ENCODE peak calls at places on chromosome 6, in ten cellular contexts. W, D, I, N, Z, S, Q, F, O and J are unnamed samples. For H3K4me1, the result is how much of the 10 kb centered on the place peaks cover.

GRCh38 chr6:29965873-29966601 is 23.7 kb downstream of the HLA-A start:
- DNase-seq in W (peak), D (peak), I (peak), N (peak), Z (peak), S (peak), Q (peak), F (peak), O (peak), J (peak)

GRCh38 chr6:36851149-36851614 is 11.9 kb upstream of the CPNE5 start:
- DNase-seq in W (peak), D (peak), I (peak), N (peak), Z (peak), S (peak), Q (peak), F (peak), O (no peak), J (peak)

GRCh38 chr6:131807644-131808459 is at the start of gene ENPP1:
- DNase-seq in W (peak), D (peak), I (peak), N (peak), Z (peak), S (peak), Q (peak), F (peak), O (peak), J (no peak)

GRCh38 chr6:18262812-18263560 is 1.3 kb downstream of the DEK start:
- DNase-seq in W (peak), D (no peak), I (peak), N (no peak), Z (no peak), S (peak), Q (no peak), F (no peak), O (no peak), J (peak)

GRCh38 chr6:75479712-75480111 is 13.9 kb downstream of the FILIP1 start:
- DNase-seq in W (no peak), D (no peak), I (no peak), N (no peak), Z (no peak), S (no peak), Q (no peak), F (no peak), O (no peak), J (no peak)

GRCh38 chr6:128259036-128259734 is 261.2 kb downstream of the PTPRK start:
- DNase-seq in W (no peak), D (no peak), I (no peak), N (no peak), Z (no peak), S (no peak), Q (no peak), F (no peak), O (no peak), J (no peak)

GRCh38 chr6:33082702-33083101 is 6.9 kb downstream of the HLA-DPB1 start:
- DNase-seq in W (peak), D (peak), I (peak), N (peak), Z (peak), S (peak), Q (no peak), F (no peak), O (no peak), J (no peak)

GRCh38 chr6:161434331-161434730 is 160.5 kb upstream of the AGPAT4 start:
- DNase-seq in W (no peak), D (no peak), I (peak), N (no peak), Z (no peak), S (no peak), Q (no peak), F (no peak), O (peak), J (no peak)

GRCh38 chr6:6970851-6971250 is 136.9 kb upstream of the RREB1 start:
- DNase-seq in W (no peak), D (no peak), I (no peak), N (no peak), Z (no peak), S (no peak), Q (no peak), F (no peak), O (no peak), J (no peak)

GRCh38 chr6:108716801-108717791 is 131.1 kb upstream of the ARMC2 start:
- DNase-seq in W (no peak), D (no peak), I (no peak), N (peak), Z (no peak), S (no peak), Q (no peak), F (no peak), O (no peak), J (no peak)

GRCh38 chr6:19892250-19892649 is 55.1 kb downstream of the ID4 start:
- DNase-seq in W (no peak), D (peak), I (no peak), N (no peak), Z (peak), S (no peak), Q (peak), F (no peak), O (no peak), J (no peak)

GRCh38 chr6:2432258-2432657 is 186.9 kb upstream of the GMDS start:
- DNase-seq in W (peak), D (no peak), I (peak), N (no peak), Z (peak), S (no peak), Q (peak), F (no peak), O (no peak), J (no peak)

GRCh38 chr6:150685860-150686259 is 86.2 kb downstream of the PLEKHG1 start:
- DNase-seq in W (peak), D (peak), I (peak), N (peak), Z (peak), S (peak), Q (peak), F (no peak), O (peak), J (peak)

GRCh38 chr6:3913077-3913957 is 64.1 kb downstream of the FAM50B start:
- DNase-seq in W (peak), D (peak), I (peak), N (peak), Z (peak), S (peak), Q (peak), F (peak), O (no peak), J (no peak)

GRCh38 chr6:3913958-3914337 is 64.8 kb downstream of the FAM50B start:
- DNase-seq in W (peak), D (no peak), I (no peak), N (peak), Z (no peak), S (no peak), Q (no peak), F (no peak), O (no peak), J (no peak)

GRCh38 chr6:3911614-3912336 is 62.6 kb downstream of the FAM50B start:
- DNase-seq in W (peak), D (no peak), I (peak), N (peak), Z (peak), S (peak), Q (peak), F (no peak), O (peak), J (no peak)

GRCh38 chr6:3911130-3911529 is 62.0 kb downstream of the FAM50B start:
- DNase-seq in W (no peak), D (no peak), I (no peak), N (peak), Z (no peak), S (no peak), Q (no peak), F (no peak), O (no peak), J (no peak)

GRCh38 chr6:3912366-3913076 is 63.3 kb downstream of the FAM50B start:
- DNase-seq in W (peak), D (no peak), I (no peak), N (peak), Z (no peak), S (no peak), Q (no peak), F (no peak), O (no peak), J (no peak)
- H3K4me1 ChIP-seq in W (under half), D (under half), I (under half), N (under half), Z (under half), S (under half), Q (under half), F (under half), O (under half), J (under half)

DNA sequence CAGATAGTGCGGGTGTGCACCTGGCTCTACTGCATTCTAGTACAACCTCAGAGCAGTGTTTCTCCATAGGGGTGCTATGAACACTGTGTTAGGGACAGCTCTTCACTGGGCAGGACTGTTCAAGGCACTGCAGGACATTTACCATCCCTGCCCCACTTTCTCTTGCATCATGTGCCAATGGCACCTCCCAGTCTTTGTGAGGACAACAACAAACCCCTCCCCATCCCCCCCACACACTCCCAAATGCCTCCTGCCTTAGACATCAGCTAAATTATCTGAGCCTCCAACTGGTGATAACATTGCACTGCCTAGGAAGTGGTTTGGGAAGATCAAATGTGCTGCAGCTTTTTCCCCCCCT is 98.9 kb downstream of the FYN start:
- DNase-seq in W (no peak), D (no peak), I (peak), N (no peak), Z (no peak), S (no peak), Q (no peak), F (no peak), O (no peak), J (no peak)
- H3K4me1 ChIP-seq in W (under half), D (under half), I (under half), N (under half), Z (under half), S (under half), Q (under half), F (under half), O (under half), J (under half)

GRCh38 chr6:26390504-26390903 is 7.6 kb downstream of the BTN2A2 start:
- DNase-seq in W (no peak), D (no peak), I (no peak), N (peak), Z (no peak), S (no peak), Q (no peak), F (no peak), O (no peak), J (no peak)

GRCh38 chr6:26387565-26387964 is 4.7 kb downstream of the BTN2A2 start:
- DNase-seq in W (no peak), D (no peak), I (no peak), N (no peak), Z (no peak), S (no peak), Q (no peak), F (no peak), O (no peak), J (no peak)

GRCh38 chr6:26388441-26388840 is 5.5 kb downstream of the BTN2A2 start:
- DNase-seq in W (peak), D (no peak), I (no peak), N (peak), Z (no peak), S (no peak), Q (no peak), F (no peak), O (no peak), J (no peak)

GRCh38 chr6:26388014-26388413 is 5.1 kb downstream of the BTN2A2 start:
- DNase-seq in W (no peak), D (no peak), I (no peak), N (peak), Z (no peak), S (no peak), Q (peak), F (no peak), O (no peak), J (no peak)

GRCh38 chr6:26389349-26389799 is 6.5 kb downstream of the BTN2A2 start:
- DNase-seq in W (no peak), D (no peak), I (peak), N (peak), Z (no peak), S (no peak), Q (no peak), F (no peak), O (no peak), J (peak)
- H3K4me1 ChIP-seq in W (under half), D (under half), I (under half), N (under half), Z (under half), S (under half), Q (under half), F (under half), O (under half), J (under half)

GRCh38 chr6:93194480-93194879 is 224.9 kb downstream of the EPHA7 start:
- DNase-seq in W (no peak), D (no peak), I (no peak), N (no peak), Z (no peak), S (no peak), Q (no peak), F (no peak), O (no peak), J (no peak)

GRCh38 chr6:93193868-93194267 is 225.5 kb downstream of the EPHA7 start:
- DNase-seq in W (no peak), D (no peak), I (no peak), N (no peak), Z (no peak), S (no peak), Q (no peak), F (no peak), O (no peak), J (no peak)
- H3K4me1 ChIP-seq in W (under half), D (under half), I (under half), N (under half), Z (under half), S (under half), Q (under half), F (under half), O (under half), J (under half)

DNA sequence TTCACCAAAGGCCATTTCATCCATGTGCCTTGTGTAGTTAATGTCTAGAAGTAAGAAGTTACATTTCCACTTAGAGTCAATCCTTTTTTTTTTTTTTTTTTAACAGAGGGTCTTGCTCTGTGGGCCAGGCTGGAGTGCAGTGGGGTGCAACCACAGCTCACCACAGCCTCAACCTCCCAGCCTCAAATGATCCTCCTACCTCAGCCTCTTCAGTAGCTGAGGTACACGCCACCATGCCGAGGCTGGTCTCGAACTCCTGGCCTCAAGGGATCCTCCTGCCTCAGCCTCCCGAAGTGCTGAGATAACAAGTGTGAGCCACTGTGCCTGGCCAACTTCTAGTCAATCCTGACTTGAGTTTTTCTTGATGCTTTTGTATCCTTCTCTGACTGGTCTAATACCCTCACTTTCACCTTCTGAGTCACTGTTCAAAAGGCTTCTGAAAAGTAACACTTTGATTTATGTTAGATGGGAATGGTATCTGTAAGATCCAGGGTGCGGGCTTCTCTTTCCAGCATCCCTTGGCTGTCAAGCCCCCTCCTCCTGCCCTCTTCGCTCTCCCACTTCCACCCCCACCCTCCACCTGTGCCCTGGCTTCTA is 22.1 kb downstream of the TRAM2 start:
- DNase-seq in W (no peak), D (no peak), I (no peak), N (no peak), Z (no peak), S (no peak), Q (no peak), F (no peak), O (no peak), J (no peak)
- H3K4me1 ChIP-seq in W (half or more), D (half or more), I (under half), N (under half), Z (under half), S (under half), Q (under half), F (under half), O (under half), J (under half)

DNA sequence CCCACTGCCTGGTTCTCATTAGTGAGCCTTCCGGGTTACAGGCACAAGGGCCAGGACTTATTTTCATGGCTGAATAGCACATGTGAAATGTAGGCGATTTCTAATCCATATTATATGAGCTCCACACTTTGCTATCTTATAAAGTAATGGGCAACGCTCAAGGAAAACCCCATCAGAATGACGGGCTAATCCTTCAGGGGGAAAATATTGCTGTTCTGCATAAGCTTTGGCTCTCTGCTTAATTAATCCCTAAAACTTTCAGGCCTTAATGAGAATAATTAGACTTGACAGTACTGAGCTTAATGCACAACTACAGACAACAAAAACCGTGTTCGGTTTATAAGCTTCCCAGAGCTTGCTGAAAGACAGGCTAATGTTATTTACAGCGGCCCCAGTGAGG is 164.3 kb downstream of the CD83 start:
- DNase-seq in W (no peak), D (no peak), I (no peak), N (no peak), Z (no peak), S (no peak), Q (no peak), F (no peak), O (no peak), J (no peak)
- H3K4me1 ChIP-seq in W (under half), D (under half), I (under half), N (under half), Z (under half), S (under half), Q (under half), F (under half), O (under half), J (under half)

GRCh38 chr6:16135078-16135477 is 6.2 kb downstream of the MYLIP start:
- DNase-seq in W (no peak), D (no peak), I (no peak), N (no peak), Z (no peak), S (no peak), Q (no peak), F (no peak), O (no peak), J (no peak)
- H3K4me1 ChIP-seq in W (under half), D (half or more), I (half or more), N (under half), Z (under half), S (under half), Q (half or more), F (half or more), O (half or more), J (under half)